ENCODE peak calls at places on chromosomes 13 and 19, in nine cellular contexts. V is COR-L47; L is GM03348; A is HS-27A; I is suprapubic skin; P is fibroblast of gingiva; K is breast epithelium; J is naive thymus-derived CD4-positive, alpha-beta T cell; R is NCI-H2029 treated with DMSO at 0.1 percent for 48 hours. F is an unnamed sample.
A peak's percentile ranks its signal among the peaks of the same experiment; 100 is the strongest.

GRCh38 chr19:34766386-34766785 is 6.6 kb downstream of the ZNF599 start:
- DNase-seq in V (no peak), R (no peak), P (no peak), A (no peak), J (no peak), I (no peak), K (no peak), L (no peak), F (no peak)

GRCh38 chr13:98365291-98365690 is 188.2 kb upstream of the RNF113B start:
- DNase-seq in K (no peak), I (no peak), V (no peak), J (no peak), L (no peak), R (no peak), A (no peak), P (no peak), F (no peak)

GRCh38 chr19:47507031-47507430 is 7.8 kb downstream of the NAPA start:
- DNase-seq in I (no peak), J (no peak), K (peak; percentile 62), R (no peak), P (no peak), V (no peak), A (no peak), L (no peak), F (no peak)

GRCh38 chr13:52713894-52714293 is 25.7 kb downstream of the CNMD start:
- DNase-seq in R (no peak), P (no peak), A (no peak), K (peak; percentile 20), I (no peak), L (no peak), J (no peak), V (no peak), F (no peak)

GRCh38 chr19:52935434-52935833 is 12.2 kb upstream of the ZNF888 start:
- DNase-seq in J (no peak), V (no peak), P (no peak), K (no peak), A (no peak), R (no peak), I (no peak), L (no peak), F (no peak)

GRCh38 chr13:108597943-108598342 is 31.5 kb upstream of the MYO16 start:
- DNase-seq in A (no peak), L (no peak), P (no peak), J (no peak), V (no peak), K (no peak), I (no peak), R (no peak), F (no peak)

GRCh38 chr19:56866563-56866962 is 26.0 kb upstream of the PEG3 start:
- DNase-seq in A (no peak), J (no peak), V (no peak), P (no peak), L (no peak), I (no peak), R (no peak), K (no peak), F (peak; percentile 11)

GRCh38 chr19:13035820-13036365 is 40.6 kb downstream of the NFIX start:
- DNase-seq in I (no peak), J (no peak), R (no peak), L (no peak), V (no peak), P (no peak), K (no peak), A (no peak), F (no peak)

GRCh38 chr13:51211910-51212309 is 10.3 kb upstream of the FAM124A start:
- DNase-seq in J (no peak), L (no peak), K (no peak), V (no peak), I (no peak), P (no peak), A (no peak), R (no peak), F (no peak)

GRCh38 chr13:44576396-44577235 is 486 bp upstream of the TSC22D1 start:
- DNase-seq in I (peak; percentile 68), P (no peak), R (no peak), A (no peak), J (no peak), L (peak; percentile 46), K (no peak), V (peak; percentile 37), F (no peak)

GRCh38 chr13:38395505-38395803 is 45.8 kb downstream of the UFM1 start:
- DNase-seq in L (no peak), K (no peak), I (no peak), A (no peak), J (no peak), R (no peak), P (no peak), V (no peak), F (no peak)

GRCh38 chr13:60662595-60662994 is 265.6 kb downstream of the TDRD3 start:
- DNase-seq in I (no peak), K (no peak), A (no peak), V (no peak), P (no peak), J (no peak), R (no peak), L (no peak), F (no peak)

GRCh38 chr13:84574851-84575250 is 692.6 kb upstream of the SLITRK1 start:
- DNase-seq in K (no peak), L (peak; percentile 34), J (no peak), V (no peak), P (peak; percentile 15), A (no peak), R (no peak), I (no peak), F (no peak)

GRCh38 chr13:41648314-41648935 is 191.1 kb downstream of the RGCC start:
- DNase-seq in L (no peak), A (no peak), J (no peak), V (no peak), I (no peak), P (no peak), R (no peak), K (no peak), F (no peak)

GRCh38 chr13:48505597-48506091 is 27.2 kb downstream of the RCBTB2 start:
- DNase-seq in R (no peak), A (no peak), I (no peak), V (no peak), K (no peak), J (peak; percentile 73), L (peak; percentile 14), P (peak; percentile 60), F (no peak)

GRCh38 chr19:38509027-38509426 is 75.5 kb downstream of the RYR1 start:
- DNase-seq in V (no peak), K (no peak), J (no peak), P (no peak), L (no peak), R (no peak), A (no peak), I (no peak), F (no peak)

GRCh38 chr19:1082165-1082927 is 12.8 kb downstream of the POLR2E start:
- DNase-seq in L (peak; percentile 67), J (peak; percentile 79), A (no peak), I (peak; percentile 89), K (peak; percentile 93), R (peak; percentile 93), V (peak; percentile 91), P (no peak), F (peak; percentile 83)

GRCh38 chr13:48078251-48078656 is 16.6 kb downstream of the MED4 start:
- DNase-seq in K (no peak), V (peak; percentile 14), I (no peak), A (no peak), P (no peak), R (no peak), L (no peak), J (no peak), F (no peak)

GRCh38 chr13:90416519-90416918 is 931.0 kb upstream of the MIR17HG start:
- DNase-seq in I (no peak), R (no peak), V (no peak), L (peak; percentile 55), A (peak; percentile 34), K (peak; percentile 22), J (no peak), P (peak; percentile 21), F (no peak)

GRCh38 chr13:26128676-26129075 is 76.9 kb upstream of the SHISA2 start:
- DNase-seq in V (no peak), L (no peak), I (no peak), J (no peak), K (no peak), R (no peak), A (no peak), P (no peak), F (no peak)

GRCh38 chr13:100210966-100211710 is 122.2 kb downstream of the PCCA start:
- DNase-seq in K (no peak), L (no peak), R (no peak), V (no peak), A (no peak), J (no peak), P (no peak), I (no peak), F (no peak)

GRCh38 chr19:47232422-47233211 is 1.6 kb upstream of the BBC3 start:
- DNase-seq in V (no peak), L (peak; percentile 59), A (no peak), R (no peak), K (peak; percentile 67), J (no peak), P (peak; percentile 67), I (no peak), F (peak; percentile 15)

GRCh38 chr19:34173145-34173956 is 1.0 kb downstream of the LSM14A start:
- DNase-seq in A (peak; percentile 74), R (no peak), L (peak; percentile 42), J (peak; percentile 17), V (peak; percentile 7), I (peak; percentile 73), K (peak; percentile 71), P (peak; percentile 26), F (peak; percentile 39)

GRCh38 chr13:49246850-49247721 is 639 bp upstream of the CDADC1 start:
- DNase-seq in A (no peak), V (no peak), R (no peak), I (no peak), J (no peak), K (no peak), P (no peak), L (no peak), F (no peak)

GRCh38 chr19:35986664-35987570 is 8.1 kb upstream of the SDHAF1 start:
- DNase-seq in V (peak; percentile 57), L (peak; percentile 33), P (no peak), I (no peak), J (no peak), K (no peak), R (no peak), A (no peak), F (peak; percentile 36)

GRCh38 chr19:6115992-6116391 is 5.7 kb upstream of the RFX2 start:
- DNase-seq in K (no peak), R (no peak), V (no peak), P (no peak), A (no peak), L (no peak), I (no peak), J (no peak), F (no peak)

GRCh38 chr13:75544681-75545333 is 4.8 kb upstream of the UCHL3 start:
- DNase-seq in L (peak; percentile 76), K (peak; percentile 22), R (no peak), I (no peak), A (no peak), V (no peak), J (no peak), P (peak; percentile 89), F (no peak)

GRCh38 chr19:4453232-4454179 is 4.1 kb downstream of the UBXN6 start:
- DNase-seq in J (no peak), I (no peak), A (no peak), V (no peak), R (no peak), L (no peak), P (no peak), K (no peak), F (no peak)

GRCh38 chr19:40768936-40769335 is 6.4 kb upstream of the MIA start:
- DNase-seq in R (no peak), K (no peak), A (no peak), I (no peak), P (no peak), L (no peak), V (no peak), J (no peak), F (no peak)

GRCh38 chr19:44303305-44303704 is 1.5 kb downstream of the ZNF235 start:
- DNase-seq in K (no peak), P (no peak), L (no peak), I (no peak), R (no peak), A (no peak), J (no peak), V (no peak), F (no peak)

GRCh38 chr13:25117312-25117711 is 21.4 kb downstream of the PABPC3 start:
- DNase-seq in A (no peak), I (no peak), V (no peak), K (no peak), R (no peak), J (no peak), L (no peak), P (no peak), F (no peak)